ENCODE peak calls at places on chromosomes 7 and 10, in five cellular contexts. One of them, this sample, is unnamed.
A peak's percentile ranks its signal among the peaks of the same experiment; 100 is the strongest.

GRCh38 chr7:36287371-36288241 is 102.1 kb upstream of the ANLN start:
- DNase-seq in GM23338: no peak
- DNase-seq in colonic mucosa: peak; percentile 52
- DNase-seq in thoracic aorta: no peak
- DNase-seq in endodermal cell: peak; percentile 76
- DNase-seq in this sample: no peak

GRCh38 chr7:155066417-155066950 is 3.6 kb upstream of the HTR5A start:
- DNase-seq in GM23338: peak; percentile 29
- DNase-seq in colonic mucosa: no peak
- DNase-seq in thoracic aorta: no peak
- DNase-seq in endodermal cell: no peak
- DNase-seq in this sample: no peak

GRCh38 chr10:89369142-89370105 is 8.4 kb upstream of the IFIT1B start:
- DNase-seq in GM23338: peak; percentile 56
- DNase-seq in colonic mucosa: no peak
- DNase-seq in thoracic aorta: no peak
- DNase-seq in endodermal cell: peak; percentile 48
- DNase-seq in this sample: no peak

GRCh38 chr10:12689893-12690292 is 311.6 kb downstream of the CCDC3 start:
- DNase-seq in GM23338: no peak
- DNase-seq in colonic mucosa: no peak
- DNase-seq in thoracic aorta: no peak
- DNase-seq in endodermal cell: no peak
- DNase-seq in this sample: no peak

GRCh38 chr7:100867040-100867795 is at the start of gene TRIP6:
- DNase-seq in GM23338: peak; percentile 95
- DNase-seq in colonic mucosa: peak; percentile 91
- DNase-seq in thoracic aorta: peak; percentile 73
- DNase-seq in endodermal cell: peak; percentile 95
- DNase-seq in this sample: peak; percentile 65

GRCh38 chr10:101694056-101694673 is 805 bp downstream of the FBXW4 start:
- DNase-seq in GM23338: peak; percentile 79
- DNase-seq in colonic mucosa: peak; percentile 68
- DNase-seq in thoracic aorta: peak; percentile 2
- DNase-seq in endodermal cell: no peak
- DNase-seq in this sample: peak; percentile 44

GRCh38 chr7:134527979-134528371 is 608 bp downstream of the AKR1B10 start:
- DNase-seq in GM23338: peak; percentile 17
- DNase-seq in colonic mucosa: no peak
- DNase-seq in thoracic aorta: no peak
- DNase-seq in endodermal cell: no peak
- DNase-seq in this sample: no peak

GRCh38 chr10:106705576-106706526 is 458.7 kb downstream of the SORCS1 start:
- DNase-seq in GM23338: peak; percentile 89
- DNase-seq in colonic mucosa: peak; percentile 69
- DNase-seq in thoracic aorta: no peak
- DNase-seq in endodermal cell: peak; percentile 88
- DNase-seq in this sample: peak; percentile 10

GRCh38 chr10:31004611-31005193 is 27.0 kb downstream of the ZNF438 start:
- DNase-seq in GM23338: no peak
- DNase-seq in colonic mucosa: no peak
- DNase-seq in thoracic aorta: no peak
- DNase-seq in endodermal cell: no peak
- DNase-seq in this sample: no peak

GRCh38 chr10:19817251-19818046 is 1.2 kb downstream of the PLXDC2 start:
- DNase-seq in GM23338: peak; percentile 81
- DNase-seq in colonic mucosa: peak; percentile 65
- DNase-seq in thoracic aorta: no peak
- DNase-seq in endodermal cell: peak; percentile 85
- DNase-seq in this sample: peak; percentile 41

GRCh38 chr10:24706479-24707118 is 17.1 kb downstream of the ARHGAP21 start:
- DNase-seq in GM23338: no peak
- DNase-seq in colonic mucosa: no peak
- DNase-seq in thoracic aorta: no peak
- DNase-seq in endodermal cell: no peak
- DNase-seq in this sample: peak; percentile 47

GRCh38 chr10:95508730-95509129 is 52.4 kb downstream of the SORBS1 start:
- DNase-seq in GM23338: peak; percentile 45
- DNase-seq in colonic mucosa: no peak
- DNase-seq in thoracic aorta: no peak
- DNase-seq in endodermal cell: peak; percentile 55
- DNase-seq in this sample: no peak

GRCh38 chr7:603152-603941 is 83.7 kb upstream of the PDGFA start:
- DNase-seq in GM23338: no peak
- DNase-seq in colonic mucosa: no peak
- DNase-seq in thoracic aorta: no peak
- DNase-seq in endodermal cell: no peak
- DNase-seq in this sample: no peak

GRCh38 chr10:85995791-85996190 is 370.8 kb downstream of the GRID1 start:
- DNase-seq in GM23338: peak; percentile 34
- DNase-seq in colonic mucosa: peak; percentile 20
- DNase-seq in thoracic aorta: no peak
- DNase-seq in endodermal cell: peak; percentile 61
- DNase-seq in this sample: peak; percentile 50

GRCh38 chr10:133325761-133326463 is 10.8 kb downstream of the CALY start:
- DNase-seq in GM23338: peak; percentile 47
- DNase-seq in colonic mucosa: no peak
- DNase-seq in thoracic aorta: no peak
- DNase-seq in endodermal cell: peak; percentile 78
- DNase-seq in this sample: no peak

GRCh38 chr10:127034790-127035189 is 129.6 kb downstream of the DOCK1 start:
- DNase-seq in GM23338: no peak
- DNase-seq in colonic mucosa: peak; percentile 11
- DNase-seq in thoracic aorta: no peak
- DNase-seq in endodermal cell: peak; percentile 33
- DNase-seq in this sample: peak; percentile 49

GRCh38 chr7:17613338-17614041 is 315.0 kb downstream of the AHR start:
- DNase-seq in GM23338: no peak
- DNase-seq in colonic mucosa: no peak
- DNase-seq in thoracic aorta: no peak
- DNase-seq in endodermal cell: no peak
- DNase-seq in this sample: no peak

GRCh38 chr10:90378524-90379076 is 479.2 kb downstream of the HTR7 start:
- DNase-seq in GM23338: no peak
- DNase-seq in colonic mucosa: no peak
- DNase-seq in thoracic aorta: no peak
- DNase-seq in endodermal cell: no peak
- DNase-seq in this sample: no peak
- H3K27ac ChIP-seq in GM23338: no peak overlapping the region
- H3K27ac ChIP-seq in colonic mucosa: no peak overlapping the region
- H3K27ac ChIP-seq in thoracic aorta: no peak overlapping the region
- H3K27ac ChIP-seq in endodermal cell: no peak overlapping the region
- H3K27ac ChIP-seq in this sample: no peak overlapping the region

GRCh38 chr7:116560021-116560970 is 35.5 kb downstream of the CAV1 start:
- DNase-seq in GM23338: no peak
- DNase-seq in colonic mucosa: no peak
- DNase-seq in thoracic aorta: no peak
- DNase-seq in endodermal cell: no peak
- DNase-seq in this sample: no peak
- H3K27ac ChIP-seq in GM23338: no peak overlapping the region
- H3K27ac ChIP-seq in colonic mucosa: no peak overlapping the region
- H3K27ac ChIP-seq in thoracic aorta: peak overlapping the region; percentile 81
- H3K27ac ChIP-seq in endodermal cell: no peak overlapping the region
- H3K27ac ChIP-seq in this sample: no peak overlapping the region

GRCh38 chr10:129470103-129470851 is 3.2 kb downstream of the MGMT start:
- DNase-seq in GM23338: no peak
- DNase-seq in colonic mucosa: no peak
- DNase-seq in thoracic aorta: no peak
- DNase-seq in endodermal cell: peak; percentile 23
- DNase-seq in this sample: no peak

GRCh38 chr10:129465796-129466702 is 992 bp upstream of the MGMT start:
- DNase-seq in GM23338: no peak
- DNase-seq in colonic mucosa: no peak
- DNase-seq in thoracic aorta: no peak
- DNase-seq in endodermal cell: peak; percentile 20
- DNase-seq in this sample: no peak

GRCh38 chr10:129467346-129468119 is 492 bp downstream of the MGMT start:
- DNase-seq in GM23338: peak; percentile 6
- DNase-seq in colonic mucosa: peak; percentile 26
- DNase-seq in thoracic aorta: no peak
- DNase-seq in endodermal cell: no peak
- DNase-seq in this sample: no peak

GRCh38 chr10:129466703-129467345 is at the start of gene MGMT:
- DNase-seq in GM23338: peak; percentile 97
- DNase-seq in colonic mucosa: peak; percentile 98
- DNase-seq in thoracic aorta: peak; percentile 77
- DNase-seq in endodermal cell: peak; percentile 98
- DNase-seq in this sample: peak; percentile 96

DNA sequence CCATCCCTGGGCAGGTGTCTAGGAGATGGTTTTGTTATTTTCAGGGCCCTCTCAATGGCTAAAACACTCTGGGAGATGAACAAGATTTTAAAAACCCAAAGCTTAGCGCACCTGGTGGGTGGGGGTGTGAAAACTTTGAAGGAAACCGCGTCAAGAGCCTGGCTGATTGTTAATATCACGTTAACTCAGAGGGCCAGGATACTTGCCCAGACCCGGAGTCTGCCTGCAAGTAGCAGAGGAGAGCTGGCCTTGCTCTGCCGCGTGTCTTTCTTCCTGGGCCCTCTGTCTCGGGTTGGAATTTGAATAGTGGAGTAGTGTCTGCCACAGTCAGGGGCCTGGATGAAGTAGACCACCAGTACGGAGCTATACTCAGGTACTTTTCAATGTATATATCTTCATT is 1.1 kb downstream of the MGMT start:
- DNase-seq in GM23338: no peak
- DNase-seq in colonic mucosa: no peak
- DNase-seq in thoracic aorta: no peak
- DNase-seq in endodermal cell: peak; percentile 32
- DNase-seq in this sample: no peak
- H3K27ac ChIP-seq in GM23338: no peak overlapping the region
- H3K27ac ChIP-seq in colonic mucosa: no peak overlapping the region
- H3K27ac ChIP-seq in thoracic aorta: no peak overlapping the region
- H3K27ac ChIP-seq in endodermal cell: no peak overlapping the region
- H3K27ac ChIP-seq in this sample: no peak overlapping the region

DNA sequence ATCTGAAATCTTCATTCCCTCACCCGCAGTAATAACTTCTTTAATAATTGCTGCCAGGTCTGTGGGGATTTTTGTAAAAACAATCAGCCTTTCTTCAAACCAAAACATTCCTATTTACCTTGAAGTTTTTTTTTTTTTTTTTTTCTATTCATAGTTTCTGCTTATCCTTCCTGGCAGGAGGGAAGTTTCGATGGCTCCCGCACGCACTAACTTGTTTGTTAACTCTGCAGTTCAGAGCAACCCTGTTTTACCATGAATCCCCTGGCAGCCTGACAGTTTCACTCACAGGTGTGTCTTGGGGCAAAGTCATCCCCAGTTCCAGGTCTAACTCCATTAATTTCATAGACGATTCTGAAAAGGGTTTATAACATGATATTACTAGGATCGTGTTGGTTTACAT is 149.3 kb downstream of the KLF6 start:
- DNase-seq in GM23338: no peak
- DNase-seq in colonic mucosa: peak; percentile 35
- DNase-seq in thoracic aorta: no peak
- DNase-seq in endodermal cell: no peak
- DNase-seq in this sample: no peak
- H3K27ac ChIP-seq in GM23338: no peak overlapping the region
- H3K27ac ChIP-seq in colonic mucosa: no peak overlapping the region
- H3K27ac ChIP-seq in thoracic aorta: no peak overlapping the region
- H3K27ac ChIP-seq in endodermal cell: no peak overlapping the region
- H3K27ac ChIP-seq in this sample: no peak overlapping the region

GRCh38 chr10:128062837-128063563 is 63.2 kb downstream of the MKI67 start:
- DNase-seq in GM23338: no peak
- DNase-seq in colonic mucosa: no peak
- DNase-seq in thoracic aorta: no peak
- DNase-seq in endodermal cell: no peak
- DNase-seq in this sample: no peak
- H3K27ac ChIP-seq in GM23338: no peak overlapping the region
- H3K27ac ChIP-seq in colonic mucosa: peak overlapping the region; percentile 56
- H3K27ac ChIP-seq in thoracic aorta: peak overlapping the region; percentile 57
- H3K27ac ChIP-seq in endodermal cell: no peak overlapping the region
- H3K27ac ChIP-seq in this sample: peak overlapping the region; percentile 87

GRCh38 chr7:55441668-55442305 is 76.7 kb downstream of the LANCL2 start:
- DNase-seq in GM23338: no peak
- DNase-seq in colonic mucosa: no peak
- DNase-seq in thoracic aorta: no peak
- DNase-seq in endodermal cell: no peak
- DNase-seq in this sample: no peak
- H3K27ac ChIP-seq in GM23338: no peak overlapping the region
- H3K27ac ChIP-seq in colonic mucosa: no peak overlapping the region
- H3K27ac ChIP-seq in thoracic aorta: no peak overlapping the region
- H3K27ac ChIP-seq in endodermal cell: no peak overlapping the region
- H3K27ac ChIP-seq in this sample: no peak overlapping the region

GRCh38 chr7:29115130-29115529 is 31.2 kb downstream of the CPVL start:
- DNase-seq in GM23338: no peak
- DNase-seq in colonic mucosa: no peak
- DNase-seq in thoracic aorta: no peak
- DNase-seq in endodermal cell: no peak
- DNase-seq in this sample: no peak

GRCh38 chr7:29115753-29116152 is 30.6 kb downstream of the CPVL start:
- DNase-seq in GM23338: no peak
- DNase-seq in colonic mucosa: no peak
- DNase-seq in thoracic aorta: no peak
- DNase-seq in endodermal cell: no peak
- DNase-seq in this sample: no peak

GRCh38 chr7:29113384-29114102 is 32.8 kb downstream of the CPVL start:
- DNase-seq in GM23338: peak; percentile 75
- DNase-seq in colonic mucosa: peak; percentile 64
- DNase-seq in thoracic aorta: no peak
- DNase-seq in endodermal cell: peak; percentile 81
- DNase-seq in this sample: no peak

GRCh38 chr7:29116801-29117200 is 29.5 kb downstream of the CPVL start:
- DNase-seq in GM23338: no peak
- DNase-seq in colonic mucosa: no peak
- DNase-seq in thoracic aorta: no peak
- DNase-seq in endodermal cell: no peak
- DNase-seq in this sample: no peak

GRCh38 chr7:29116361-29116760 is 30.0 kb downstream of the CPVL start:
- DNase-seq in GM23338: no peak
- DNase-seq in colonic mucosa: no peak
- DNase-seq in thoracic aorta: no peak
- DNase-seq in endodermal cell: no peak
- DNase-seq in this sample: no peak
- H3K27ac ChIP-seq in GM23338: no peak overlapping the region
- H3K27ac ChIP-seq in colonic mucosa: no peak overlapping the region
- H3K27ac ChIP-seq in thoracic aorta: no peak overlapping the region
- H3K27ac ChIP-seq in endodermal cell: no peak overlapping the region
- H3K27ac ChIP-seq in this sample: no peak overlapping the region

DNA sequence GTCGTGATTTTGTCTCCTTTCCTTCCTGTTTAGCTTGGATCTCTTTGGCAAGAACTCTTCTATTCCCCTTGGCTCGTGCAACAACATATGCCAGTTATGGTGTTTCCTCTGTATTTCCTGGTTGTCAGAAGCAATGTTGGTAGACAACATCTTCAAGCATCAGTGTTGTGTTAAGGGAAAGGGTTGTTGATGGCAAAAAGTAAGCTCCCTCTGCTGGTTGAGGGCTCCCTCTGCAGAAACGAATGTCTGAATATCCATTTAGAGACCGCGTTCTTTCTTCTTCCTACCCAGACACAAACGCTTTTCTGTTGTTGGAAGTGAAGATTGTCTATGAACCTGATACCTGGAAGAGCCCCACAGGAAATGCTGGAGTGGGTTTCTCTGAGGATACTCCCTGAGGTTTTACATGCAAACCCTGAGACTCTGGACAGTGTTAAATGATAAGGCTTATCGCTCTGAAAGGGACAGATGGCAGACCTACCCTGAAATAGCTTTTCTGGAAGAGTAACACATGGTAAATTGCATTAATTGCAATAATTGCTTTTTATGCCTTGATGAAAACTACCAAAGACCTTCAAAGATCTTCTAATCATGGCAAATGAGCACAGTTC is 23.6 kb upstream of the C1QL3 start:
- DNase-seq in GM23338: peak; percentile 73
- DNase-seq in colonic mucosa: no peak
- DNase-seq in thoracic aorta: no peak
- DNase-seq in endodermal cell: peak; percentile 57
- DNase-seq in this sample: no peak
- H3K27ac ChIP-seq in GM23338: no peak overlapping the region
- H3K27ac ChIP-seq in colonic mucosa: no peak overlapping the region
- H3K27ac ChIP-seq in thoracic aorta: no peak overlapping the region
- H3K27ac ChIP-seq in endodermal cell: no peak overlapping the region
- H3K27ac ChIP-seq in this sample: no peak overlapping the region